ENCODE peak calls at places on chromosomes 6 and 20, in seven cellular contexts. T is HFF-Myc, J is mammary epithelial cell, I is endothelial cell, X is osteocyte, E is heart right ventricle, M is tibial nerve. Q is an unnamed sample.

GRCh38 chr20:61577065-61577464 is 325.0 kb downstream of the CDH4 start:
- DNase-seq in T (no peak), J (no peak), I (no peak), X (no peak), E (no peak), M (no peak), Q (no peak)

GRCh38 chr20:36969478-36970186 is 18.1 kb upstream of the SAMHD1 start:
- DNase-seq in T (no peak), J (no peak), I (no peak), X (no peak), E (no peak), M (no peak), Q (no peak)

GRCh38 chr6:138847884-138848283 is 52.0 kb downstream of the ECT2L start:
- DNase-seq in T (no peak), J (no peak), I (no peak), X (no peak), E (no peak), M (no peak), Q (no peak)

GRCh38 chr6:7976485-7977010 is 66.0 kb upstream of the TXNDC5 start:
- DNase-seq in T (no peak), J (no peak), I (no peak), X (no peak), E (no peak), M (no peak), Q (no peak)

GRCh38 chr20:61163027-61163426 is 89.0 kb upstream of the CDH4 start:
- DNase-seq in T (no peak), J (no peak), I (no peak), X (no peak), E (no peak), M (no peak), Q (no peak)

GRCh38 chr6:139983555-139984276 is 609.3 kb upstream of the CITED2 start:
- DNase-seq in T (no peak), J (no peak), I (no peak), X (no peak), E (no peak), M (no peak), Q (no peak)

GRCh38 chr6:142855877-142856606 is 88.9 kb downstream of the HIVEP2 start:
- DNase-seq in T (no peak), J (no peak), I (no peak), X (no peak), E (no peak), M (no peak), Q (no peak)

GRCh38 chr20:11807070-11807741 is 110.5 kb upstream of the BTBD3 start:
- DNase-seq in T (peak), J (peak), I (no peak), X (no peak), E (no peak), M (no peak), Q (peak)

GRCh38 chr20:4898282-4898681 is 103.0 kb downstream of the SLC23A2 start:
- DNase-seq in T (peak), J (peak), I (no peak), X (no peak), E (no peak), M (no peak), Q (peak)

GRCh38 chr6:55822815-55823214 is 52.6 kb downstream of the BMP5 start:
- DNase-seq in T (no peak), J (peak), I (no peak), X (no peak), E (no peak), M (no peak), Q (peak)

GRCh38 chr6:73233048-73233447 is 7.8 kb upstream of the KHDC1L start:
- DNase-seq in T (no peak), J (no peak), I (no peak), X (no peak), E (no peak), M (no peak), Q (no peak)

GRCh38 chr6:55772730-55773129 is 102.7 kb downstream of the BMP5 start:
- DNase-seq in T (no peak), J (no peak), I (no peak), X (no peak), E (no peak), M (no peak), Q (no peak)

GRCh38 chr20:44656447-44656846 is 4.9 kb upstream of the ADA start:
- DNase-seq in T (no peak), J (no peak), I (no peak), X (no peak), E (no peak), M (no peak), Q (no peak)

GRCh38 chr6:94269256-94269655 is 849.9 kb upstream of the EPHA7 start:
- DNase-seq in T (no peak), J (no peak), I (no peak), X (no peak), E (no peak), M (no peak), Q (no peak)

GRCh38 chr6:157220485-157220884 is 102.8 kb downstream of the TMEM242 start:
- DNase-seq in T (no peak), J (no peak), I (no peak), X (no peak), E (no peak), M (no peak), Q (no peak)

GRCh38 chr20:2217857-2218529 is 77.8 kb upstream of the TGM3 start:
- DNase-seq in T (no peak), J (no peak), I (no peak), X (no peak), E (peak), M (peak), Q (no peak)

GRCh38 chr20:45373353-45374100 is 4.6 kb downstream of the TP53TG5 start:
- DNase-seq in T (peak), J (peak), I (peak), X (peak), E (peak), M (peak), Q (no peak)

GRCh38 chr20:62489186-62489939 is 13.6 kb upstream of the GATA5 start:
- DNase-seq in T (no peak), J (peak), I (no peak), X (no peak), E (no peak), M (no peak), Q (no peak)

GRCh38 chr6:30672445-30673253 is at the start of gene DHX16:
- DNase-seq in T (peak), J (peak), I (peak), X (peak), E (peak), M (peak), Q (peak)

GRCh38 chr20:63167918-63168520 is 47.9 kb downstream of the YTHDF1 start:
- DNase-seq in T (no peak), J (no peak), I (no peak), X (no peak), E (no peak), M (no peak), Q (no peak)

GRCh38 chr6:130575971-130576370 is 210.2 kb downstream of the TMEM200A start:
- DNase-seq in T (no peak), J (no peak), I (no peak), X (no peak), E (no peak), M (no peak), Q (no peak)

DNA sequence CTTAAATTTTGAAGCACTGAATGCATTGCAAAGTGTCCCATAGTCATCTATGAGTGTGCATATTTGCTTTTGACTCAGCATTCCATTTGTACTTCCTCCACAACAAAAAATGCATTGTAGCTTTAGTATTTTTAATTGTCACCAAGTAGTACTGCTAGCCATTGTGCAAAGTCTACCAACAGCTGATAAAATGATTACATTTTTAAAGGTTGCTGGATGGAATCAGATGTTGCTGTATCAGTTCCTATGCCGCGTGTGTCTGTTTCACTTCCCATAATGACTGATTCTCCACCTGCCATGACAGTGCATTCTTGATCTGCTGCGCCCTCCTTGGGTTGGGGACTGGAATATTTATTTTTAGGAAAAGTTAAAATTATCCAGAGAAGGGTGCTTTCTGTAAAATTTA is 41.2 kb downstream of the SLX4IP start:
- DNase-seq in T (no peak), J (no peak), I (no peak), X (no peak), E (no peak), M (no peak), Q (no peak)
- TF ChIP-seq CTCF in T (no peak), J (no peak), I (no peak), X (no peak), E (no peak), M (no peak), Q (no peak)

GRCh38 chr20:58192567-58192966 is 35.9 kb downstream of the ANKRD60 start:
- DNase-seq in T (no peak), J (no peak), I (peak), X (no peak), E (no peak), M (no peak), Q (no peak)
- TF ChIP-seq CTCF in T (peak), J (peak), I (peak), X (peak), E (peak), M (peak), Q (peak)

GRCh38 chr6:13412639-13413465 is 74.5 kb downstream of the GFOD1 start:
- DNase-seq in T (no peak), J (no peak), I (no peak), X (no peak), E (no peak), M (no peak), Q (no peak)

GRCh38 chr6:13413906-13414555 is 73.4 kb downstream of the GFOD1 start:
- DNase-seq in T (no peak), J (no peak), I (no peak), X (no peak), E (no peak), M (no peak), Q (no peak)

GRCh38 chr6:13411484-13411883 is 75.9 kb downstream of the GFOD1 start:
- DNase-seq in T (no peak), J (no peak), I (no peak), X (no peak), E (no peak), M (no peak), Q (no peak)

GRCh38 chr6:13413466-13413862 is 73.9 kb downstream of the GFOD1 start:
- DNase-seq in T (no peak), J (peak), I (no peak), X (no peak), E (no peak), M (peak), Q (no peak)

GRCh38 chr6:13412211-13412610 is 75.2 kb downstream of the GFOD1 start:
- DNase-seq in T (no peak), J (no peak), I (no peak), X (no peak), E (no peak), M (no peak), Q (no peak)
- TF ChIP-seq CTCF in T (no peak), J (no peak), I (no peak), X (no peak), E (no peak), M (no peak), Q (no peak)

GRCh38 chr20:15759546-15760216 is 813.6 kb downstream of the KIF16B start:
- DNase-seq in T (peak), J (no peak), I (no peak), X (no peak), E (no peak), M (no peak), Q (peak)
- TF ChIP-seq CTCF in T (no peak), J (peak), I (no peak), X (peak), E (no peak), M (no peak), Q (peak)

DNA sequence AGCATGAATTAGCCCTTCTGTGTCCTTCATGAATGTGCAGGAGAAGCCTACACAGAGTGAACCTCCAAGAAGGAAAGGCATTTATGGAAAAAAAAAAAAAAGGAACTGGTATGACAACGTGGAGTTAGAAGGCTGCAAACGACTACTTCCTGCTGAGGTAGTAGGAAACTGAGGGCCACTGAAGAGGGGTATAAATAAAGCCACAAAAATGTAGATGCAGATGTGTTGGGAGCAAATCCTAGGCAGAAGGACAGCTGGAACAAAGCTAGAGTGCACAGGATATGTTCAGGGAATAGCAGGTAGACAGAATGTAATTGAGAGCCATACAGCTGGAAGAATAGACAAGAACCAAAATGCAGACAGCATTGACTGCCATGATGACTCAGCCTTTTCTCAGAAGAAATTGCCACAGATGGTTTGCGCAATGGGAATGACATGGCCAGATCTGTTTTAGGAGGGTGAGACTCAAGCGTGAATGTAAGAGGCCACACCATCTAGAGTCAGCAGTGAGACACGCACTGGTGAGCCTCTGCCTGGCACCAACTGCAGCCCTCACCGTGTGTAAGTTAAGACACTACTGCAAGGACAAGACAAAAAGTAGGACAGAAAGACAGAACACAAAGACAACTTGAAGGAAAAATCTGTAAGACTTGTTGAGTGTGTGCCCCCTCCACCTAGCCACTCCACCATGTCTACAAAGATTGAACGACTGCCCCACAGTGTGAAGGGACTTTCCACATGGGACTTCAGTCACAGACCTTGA is 79.8 kb downstream of the KIF13A start:
- DNase-seq in T (peak), J (peak), I (no peak), X (no peak), E (peak), M (peak), Q (peak)
- TF ChIP-seq CTCF in T (peak), J (peak), I (no peak), X (no peak), E (no peak), M (no peak), Q (peak)

DNA sequence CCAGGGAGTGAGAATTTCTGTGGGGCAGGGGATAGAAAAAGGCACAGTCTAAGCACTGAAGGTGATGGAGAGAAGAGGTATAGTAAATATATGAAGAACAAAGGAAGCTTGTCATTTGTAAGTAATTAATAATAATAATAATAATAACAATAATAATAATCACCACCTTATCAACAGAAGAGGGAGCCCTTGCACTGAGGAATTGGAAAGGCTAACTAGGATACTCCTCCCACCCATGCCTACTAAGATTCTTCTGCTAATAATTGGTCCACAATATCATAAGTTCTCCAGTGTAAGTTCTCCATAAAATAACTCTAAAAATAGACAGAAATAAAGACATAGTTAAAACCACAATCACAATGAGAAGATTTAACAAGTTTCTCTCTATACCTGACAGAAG is 912 bp upstream of the OR12D3 start:
- DNase-seq in T (no peak), J (peak), I (no peak), X (no peak), E (no peak), M (no peak), Q (no peak)
- TF ChIP-seq CTCF in T (no peak), J (peak), I (peak), X (peak), E (no peak), M (no peak), Q (no peak)